ENCODE peak calls at places on chromosome 19, in four cellular contexts. One of them, this sample, is unnamed.

GRCh38 chr19:45920458-45920857 is 5.9 kb upstream of the NANOS2 start:
- DNase-seq in SK-N-SH: no peak
- DNase-seq in K562: peak; percentile 31
- DNase-seq in GM12878: no peak
- DNase-seq in this sample: no peak

GRCh38 chr19:8610041-8610927 is at the start of gene ADAMTS10:
- DNase-seq in GM12878: no peak
- DNase-seq in K562: no peak
- DNase-seq in SK-N-SH: peak; percentile 84
- DNase-seq in this sample: no peak

GRCh38 chr19:13172335-13173128 is 22.3 kb downstream of the IER2 start:
- DNase-seq in K562: peak; percentile 78
- DNase-seq in SK-N-SH: peak; percentile 74
- DNase-seq in GM12878: no peak
- DNase-seq in this sample: no peak

GRCh38 chr19:36605101-36605838 is at the start of gene ZNF382:
- DNase-seq in GM12878: peak; percentile 17
- DNase-seq in SK-N-SH: peak; percentile 99
- DNase-seq in K562: no peak
- DNase-seq in this sample: peak; percentile 63

GRCh38 chr19:30082611-30083010 is 140.6 kb downstream of the URI1 start:
- DNase-seq in SK-N-SH: no peak
- DNase-seq in GM12878: no peak
- DNase-seq in K562: no peak
- DNase-seq in this sample: no peak

GRCh38 chr19:42272989-42273406 is 3.9 kb downstream of the CIC start:
- DNase-seq in GM12878: no peak
- DNase-seq in SK-N-SH: no peak
- DNase-seq in K562: no peak
- DNase-seq in this sample: no peak

GRCh38 chr19:2294377-2295335 is 12.7 kb upstream of the PEAK3 start:
- DNase-seq in SK-N-SH: peak; percentile 93
- DNase-seq in K562: no peak
- DNase-seq in GM12878: no peak
- DNase-seq in this sample: no peak

GRCh38 chr19:14472202-14472961 is 2.8 kb downstream of the PTGER1 start:
- DNase-seq in SK-N-SH: peak; percentile 96
- DNase-seq in K562: peak; percentile 86
- DNase-seq in GM12878: no peak
- DNase-seq in this sample: no peak

GRCh38 chr19:42634409-42635232 is 39.9 kb upstream of the CEACAM8 start:
- DNase-seq in K562: peak; percentile 63
- DNase-seq in GM12878: no peak
- DNase-seq in SK-N-SH: peak; percentile 38
- DNase-seq in this sample: peak; percentile 32

GRCh38 chr19:20318616-20319015 is 151.6 kb downstream of the ZNF486 start:
- DNase-seq in GM12878: no peak
- DNase-seq in K562: no peak
- DNase-seq in SK-N-SH: no peak
- DNase-seq in this sample: no peak

GRCh38 chr19:51531349-51532315 is at the start of gene SIGLEC6:
- DNase-seq in SK-N-SH: no peak
- DNase-seq in GM12878: peak; percentile 25
- DNase-seq in K562: peak; percentile 78
- DNase-seq in this sample: no peak

GRCh38 chr19:3653865-3654513 is 27.4 kb upstream of the CACTIN start:
- DNase-seq in GM12878: no peak
- DNase-seq in K562: peak; percentile 33
- DNase-seq in SK-N-SH: no peak
- DNase-seq in this sample: no peak
- TF ChIP-seq ZBTB33 in GM12878: no peak
- TF ChIP-seq ZBTB33 in K562: no peak
- TF ChIP-seq ZBTB33 in SK-N-SH: no peak
- TF ChIP-seq ZBTB33 in this sample: no peak

GRCh38 chr19:1066748-1067340 is at the start of gene ARHGAP45:
- DNase-seq in K562: peak; percentile 77
- DNase-seq in SK-N-SH: peak; percentile 66
- DNase-seq in GM12878: no peak
- DNase-seq in this sample: no peak
- TF ChIP-seq RFX5 in K562: no peak
- TF ChIP-seq RFX5 in SK-N-SH: no peak
- TF ChIP-seq RFX5 in GM12878: no peak
- TF ChIP-seq RFX5 in this sample: no peak

DNA sequence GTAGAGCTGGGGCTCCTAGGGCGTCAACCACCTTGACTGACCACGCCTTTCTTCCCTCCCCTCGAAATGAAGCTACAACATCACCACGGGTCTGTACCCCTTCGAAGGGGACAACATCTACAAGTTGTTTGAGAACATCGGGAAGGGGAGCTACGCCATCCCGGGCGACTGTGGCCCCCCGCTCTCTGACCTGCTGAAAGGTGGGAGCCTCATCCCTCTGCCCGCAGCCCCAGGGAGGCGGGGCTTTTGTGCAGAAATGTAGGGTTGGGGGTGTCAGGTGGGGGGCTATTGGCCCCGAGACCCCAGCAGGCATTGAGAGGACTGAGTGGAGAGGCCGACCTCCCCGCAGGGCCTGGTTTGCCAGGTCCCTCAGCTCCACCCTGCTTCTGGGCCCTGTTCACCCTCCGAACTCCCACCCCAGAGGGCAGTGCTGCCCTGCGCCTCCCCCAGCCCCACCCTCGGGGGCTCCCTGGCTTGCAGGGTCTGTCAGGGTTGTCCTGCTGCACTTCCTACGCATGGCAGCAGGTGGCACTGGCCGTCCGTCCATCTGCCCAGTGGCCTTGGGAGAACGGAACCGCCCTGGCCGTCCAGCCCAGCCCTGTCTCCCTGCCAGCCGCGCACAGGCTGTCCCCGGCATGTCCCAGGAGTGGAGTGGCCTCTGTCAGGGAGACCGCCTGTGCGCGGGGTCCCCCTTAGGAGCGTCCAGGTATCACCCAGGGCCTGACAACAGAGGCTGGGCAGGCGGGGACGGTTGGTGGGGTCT is 15.7 kb downstream of the STK11 start:
- DNase-seq in GM12878: no peak
- DNase-seq in SK-N-SH: peak; percentile 91
- DNase-seq in K562: no peak
- DNase-seq in this sample: peak; percentile 38
- TF ChIP-seq ZBTB33 in GM12878: no peak
- TF ChIP-seq ZBTB33 in SK-N-SH: no peak
- TF ChIP-seq ZBTB33 in K562: peak; percentile 35
- TF ChIP-seq ZBTB33 in this sample: peak; percentile 94

GRCh38 chr19:28171983-28172382 is 1041.0 kb downstream of the UQCRFS1 start:
- DNase-seq in GM12878: no peak
- DNase-seq in K562: no peak
- DNase-seq in SK-N-SH: no peak
- DNase-seq in this sample: no peak

GRCh38 chr19:28166025-28166424 is 1046.9 kb downstream of the UQCRFS1 start:
- DNase-seq in K562: no peak
- DNase-seq in SK-N-SH: no peak
- DNase-seq in GM12878: no peak
- DNase-seq in this sample: no peak

GRCh38 chr19:28170066-28170465 is 1042.9 kb downstream of the UQCRFS1 start:
- DNase-seq in K562: no peak
- DNase-seq in GM12878: no peak
- DNase-seq in SK-N-SH: no peak
- DNase-seq in this sample: no peak

GRCh38 chr19:28169168-28169862 is 1043.6 kb downstream of the UQCRFS1 start:
- DNase-seq in K562: no peak
- DNase-seq in GM12878: no peak
- DNase-seq in SK-N-SH: no peak
- DNase-seq in this sample: no peak

GRCh38 chr19:28168557-28168956 is 1044.4 kb downstream of the UQCRFS1 start:
- DNase-seq in K562: no peak
- DNase-seq in GM12878: no peak
- DNase-seq in SK-N-SH: no peak
- DNase-seq in this sample: no peak
- TF ChIP-seq RFX5 in K562: no peak
- TF ChIP-seq RFX5 in GM12878: no peak
- TF ChIP-seq RFX5 in SK-N-SH: no peak
- TF ChIP-seq RFX5 in this sample: no peak

This sample was measured in HepG2.